ENCODE peak calls at places on chromosome 14, in ten cellular contexts. C is NCI-H1105; B is central memory CD8-positive, alpha-beta T cell; U is mesothelial cell of epicardium; W is brain microvascular endothelial cell; T is lower leg skin; V is lung microvascular endothelial cell; Z is HT1080; E is mesenchymal stem cell; G is T-cell. D is an unnamed sample.

GRCh38 chr14:92783813-92784431 is 10.2 kb upstream of the GOLGA5 start:
- DNase-seq in W (peak), C (peak), V (peak), E (peak), T (peak), B (no peak), Z (peak), U (no peak), G (peak), D (no peak)

GRCh38 chr14:57383125-57383524 is 7.3 kb upstream of the NAA30 start:
- DNase-seq in U (no peak), V (no peak), B (no peak), E (peak), T (no peak), Z (no peak), W (no peak), G (no peak), C (no peak), D (no peak)

GRCh38 chr14:22977684-22978486 is 4.5 kb downstream of the AJUBA start:
- DNase-seq in U (peak), Z (peak), E (peak), W (no peak), G (no peak), V (peak), T (no peak), C (no peak), B (no peak), D (peak)

GRCh38 chr14:37566811-37567371 is 28.2 kb downstream of the FOXA1 start:
- DNase-seq in Z (peak), B (no peak), E (no peak), T (no peak), W (no peak), V (no peak), G (no peak), U (no peak), C (no peak), D (no peak)

GRCh38 chr14:29709490-29709889 is 218.2 kb downstream of the PRKD1 start:
- DNase-seq in V (no peak), E (peak), T (no peak), W (no peak), C (no peak), U (no peak), Z (no peak), G (no peak), B (no peak), D (no peak)

GRCh38 chr14:34049769-34050168 is 98.9 kb upstream of the EGLN3 start:
- DNase-seq in C (no peak), Z (no peak), U (no peak), W (no peak), T (no peak), E (no peak), G (no peak), V (peak), B (no peak), D (no peak)

GRCh38 chr14:99603471-99603933 is 505 bp downstream of the CCDC85C start:
- DNase-seq in V (peak), B (peak), E (peak), W (no peak), U (no peak), T (no peak), Z (peak), G (peak), C (peak), D (no peak)

GRCh38 chr14:67477926-67478915 is 10.3 kb downstream of the TMEM229B start:
- DNase-seq in W (no peak), E (no peak), B (no peak), T (no peak), G (no peak), Z (peak), V (no peak), U (no peak), C (peak), D (peak)

GRCh38 chr14:73295198-73295796 is 58.0 kb downstream of the PAPLN start:
- DNase-seq in G (no peak), V (peak), U (no peak), E (peak), Z (peak), C (peak), W (peak), B (no peak), T (no peak), D (no peak)

GRCh38 chr14:33742166-33742565 is 208.7 kb downstream of the EGLN3 start:
- DNase-seq in T (no peak), G (no peak), V (no peak), W (no peak), C (no peak), B (no peak), U (no peak), Z (no peak), E (no peak), D (no peak)

GRCh38 chr14:55502746-55503284 is 62.4 kb upstream of the TBPL2 start:
- DNase-seq in W (no peak), B (no peak), G (no peak), E (no peak), U (no peak), C (no peak), T (no peak), V (no peak), Z (no peak), D (no peak)

GRCh38 chr14:92253381-92253894 is 69.5 kb upstream of the SLC24A4 start:
- DNase-seq in W (no peak), C (no peak), E (no peak), T (no peak), Z (no peak), G (no peak), V (no peak), B (no peak), U (no peak), D (no peak)

GRCh38 chr14:99233222-99234035 is 38.6 kb downstream of the BCL11B start:
- DNase-seq in E (no peak), Z (no peak), G (no peak), C (no peak), W (no peak), B (no peak), U (no peak), V (no peak), T (no peak), D (no peak)

GRCh38 chr14:103692871-103693270 is 22.4 kb downstream of the XRCC3 start:
- DNase-seq in B (no peak), E (no peak), G (no peak), V (no peak), W (no peak), C (no peak), U (no peak), Z (no peak), T (no peak), D (no peak)

GRCh38 chr14:104802120-104802912 is 1.4 kb downstream of the ZBTB42 start:
- DNase-seq in W (no peak), Z (no peak), B (no peak), V (no peak), U (no peak), G (no peak), T (no peak), E (no peak), C (no peak), D (no peak)

GRCh38 chr14:73717998-73718741 is 4.0 kb upstream of the PNMA1 start:
- DNase-seq in B (no peak), W (peak), V (no peak), G (no peak), C (no peak), T (no peak), Z (no peak), E (no peak), U (no peak), D (peak)

GRCh38 chr14:91149462-91149861 is 35.6 kb downstream of the DGLUCY start:
- DNase-seq in C (no peak), G (no peak), Z (peak), V (peak), T (peak), E (peak), B (no peak), U (no peak), W (peak), D (no peak)

GRCh38 chr14:104264495-104265265 is 126.3 kb downstream of the KIF26A start:
- DNase-seq in E (no peak), W (no peak), Z (no peak), U (no peak), T (no peak), V (no peak), G (no peak), B (peak), C (no peak), D (peak)